ENCODE peak calls at places on chromosomes 11 and 22, in four cellular contexts. G, A, V and H are unnamed samples.

GRCh38 chr11:120675171-120675570 is 163.6 kb downstream of the GRIK4 start:
- DNase-seq in A (no peak), G (no peak), V (no peak), H (no peak)

GRCh38 chr11:129375731-129376657 is at the start of gene BARX2:
- DNase-seq in V (peak; percentile 86), A (no peak), G (peak; percentile 55), H (peak; percentile 56)

GRCh38 chr11:32105871-32106312 is 15.0 kb downstream of the RCN1 start:
- DNase-seq in A (no peak), G (no peak), V (no peak), H (no peak)

GRCh38 chr11:29612423-29612822 is 404.4 kb downstream of the KCNA4 start:
- DNase-seq in A (no peak), G (no peak), V (no peak), H (no peak)

GRCh38 chr22:39932918-39933649 is 27.1 kb upstream of the TMA7B start:
- DNase-seq in G (no peak), A (peak; percentile 27), V (peak; percentile 95), H (no peak)

GRCh38 chr22:31501738-31502137 is 5.4 kb downstream of the SFI1 start:
- DNase-seq in G (no peak), V (no peak), A (no peak), H (no peak)

GRCh38 chr22:31160328-31160978 is 471 bp downstream of the RNF185 start:
- DNase-seq in V (no peak), A (no peak), G (no peak), H (no peak)

GRCh38 chr22:42754658-42755057 is 34.0 kb upstream of the A4GALT start:
- DNase-seq in V (no peak), G (no peak), A (no peak), H (no peak)

GRCh38 chr11:97567801-97568200 is 1178.0 kb downstream of the JRKL start:
- DNase-seq in G (no peak), A (no peak), V (no peak), H (no peak)

GRCh38 chr11:113663567-113663966 is 42.5 kb downstream of the TMPRSS5 start:
- DNase-seq in V (no peak), G (no peak), A (no peak), H (no peak)

GRCh38 chr22:40485813-40486610 is 115.6 kb downstream of the SGSM3 start:
- DNase-seq in V (no peak), G (no peak), A (no peak), H (no peak)

GRCh38 chr22:35472488-35472887 is 68.1 kb upstream of the RASD2 start:
- DNase-seq in V (no peak), G (no peak), A (no peak), H (no peak)

GRCh38 chr22:29871684-29872083 is 11.3 kb upstream of the MTMR3 start:
- DNase-seq in A (no peak), V (peak; percentile 19), G (peak; percentile 27), H (no peak)

GRCh38 chr11:82763167-82763566 is 29.5 kb upstream of the FAM181B start:
- DNase-seq in G (no peak), A (no peak), V (no peak), H (no peak)

GRCh38 chr22:41481131-41481830 is 12.4 kb downstream of the ACO2 start:
- DNase-seq in V (no peak), A (no peak), G (no peak), H (no peak)

GRCh38 chr11:60915250-60915914 is 1.4 kb downstream of the TMEM109 start:
- DNase-seq in A (peak; percentile 39), G (no peak), V (peak; percentile 85), H (no peak)

GRCh38 chr11:6598555-6598954 is 4.9 kb downstream of the RRP8 start:
- DNase-seq in V (no peak), A (no peak), G (no peak), H (no peak)

GRCh38 chr22:46019351-46019750 is 42.4 kb upstream of the WNT7B start:
- DNase-seq in A (no peak), G (no peak), V (peak; percentile 38), H (no peak)

GRCh38 chr11:34223021-34223813 is 117.8 kb downstream of the NAT10 start:
- DNase-seq in V (no peak), A (no peak), G (no peak), H (no peak)

GRCh38 chr11:898160-898517 is 12.5 kb downstream of the CHID1 start:
- DNase-seq in A (no peak), V (peak; percentile 62), G (no peak), H (no peak)

GRCh38 chr11:897226-898159 is 13.1 kb downstream of the CHID1 start:
- DNase-seq in A (no peak), G (no peak), V (no peak), H (no peak)

GRCh38 chr11:900545-900944 is 10.1 kb downstream of the CHID1 start:
- DNase-seq in V (no peak), G (no peak), A (no peak), H (no peak)

GRCh38 chr11:899724-900123 is 10.9 kb downstream of the CHID1 start:
- DNase-seq in G (no peak), A (no peak), V (no peak), H (no peak)

DNA sequence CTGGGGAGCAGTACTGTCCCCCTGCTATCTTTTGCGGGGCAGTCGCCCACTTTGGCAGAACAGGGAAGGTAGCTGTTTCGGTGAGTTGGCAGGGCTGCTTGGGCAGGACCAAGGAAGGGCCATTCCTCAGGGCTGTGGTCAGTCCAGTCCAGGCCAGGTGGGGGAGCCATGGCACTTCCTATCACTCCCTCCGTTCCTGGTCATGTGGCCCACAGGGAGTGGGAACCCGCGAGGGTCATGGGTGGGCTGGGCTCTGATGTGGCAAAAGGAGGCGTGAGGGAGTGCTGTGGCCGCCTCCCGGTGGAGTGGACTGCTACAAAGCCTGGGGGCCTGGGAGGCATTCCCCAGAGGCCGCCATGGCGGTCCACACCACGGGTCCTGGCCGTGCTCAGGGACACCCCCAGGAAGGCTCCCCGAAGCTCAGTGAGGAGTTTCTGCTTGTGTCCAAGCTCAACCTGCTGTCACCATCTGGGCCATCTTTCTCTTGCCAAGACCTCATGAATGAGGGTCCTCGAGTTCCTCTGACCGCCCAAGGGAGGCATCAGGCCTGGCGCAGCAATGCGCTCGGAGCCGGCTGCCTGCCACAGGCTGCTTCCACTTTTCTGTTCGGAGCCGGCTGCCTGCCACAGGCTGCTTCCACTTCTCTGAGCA is 11.9 kb downstream of the CHID1 start:
- DNase-seq in G (no peak), V (peak; percentile 49), A (no peak), H (no peak)
- TF ChIP-seq CTCF in G (no peak), V (peak; percentile 68), A (no peak), H (peak; percentile 15)

GRCh38 chr11:123702137-123702536 is 39.3 kb downstream of the ZNF202 start:
- DNase-seq in V (no peak), G (no peak), A (no peak), H (no peak)

GRCh38 chr11:123694551-123694950 is 40.1 kb upstream of the SCN3B start:
- DNase-seq in G (no peak), A (no peak), V (no peak), H (no peak)

GRCh38 chr11:123690490-123690889 is 36.1 kb upstream of the SCN3B start:
- DNase-seq in G (no peak), V (no peak), A (no peak), H (no peak)

GRCh38 chr11:123700774-123701173 is 40.7 kb downstream of the ZNF202 start:
- DNase-seq in G (no peak), A (no peak), V (peak; percentile 13), H (no peak)

DNA sequence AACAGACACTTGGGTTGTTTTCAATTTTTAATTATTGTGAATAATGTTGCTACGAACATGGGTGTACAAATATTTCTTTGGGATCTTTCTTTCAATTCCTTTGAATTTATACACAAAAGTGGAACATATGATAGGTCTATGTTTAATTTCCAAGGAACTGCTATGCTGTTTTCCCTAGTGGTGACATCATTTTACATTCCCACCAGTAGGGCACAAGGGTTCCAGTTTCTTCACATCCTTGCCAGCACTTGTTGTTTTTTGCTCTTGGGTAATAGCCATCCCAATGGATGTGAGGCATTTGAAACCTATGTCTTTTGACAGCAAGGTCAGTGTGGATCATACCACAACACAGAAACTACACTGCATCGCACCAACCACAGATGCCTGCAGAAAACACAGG is 41.8 kb upstream of the SCN3B start:
- DNase-seq in G (no peak), A (no peak), V (no peak), H (no peak)
- TF ChIP-seq CTCF in G (no peak), A (no peak), V (peak; percentile 19), H (no peak)

GRCh38 chr11:128018692-128019091 is 568.7 kb downstream of the ETS1 start:
- DNase-seq in A (no peak), V (no peak), G (no peak), H (no peak)

GRCh38 chr11:128022007-128022368 is 565.4 kb downstream of the ETS1 start:
- DNase-seq in A (no peak), V (no peak), G (no peak), H (no peak)

GRCh38 chr11:128022761-128023160 is 564.6 kb downstream of the ETS1 start:
- DNase-seq in A (no peak), V (no peak), G (no peak), H (no peak)

GRCh38 chr11:128026596-128026995 is 560.8 kb downstream of the ETS1 start:
- DNase-seq in V (no peak), A (no peak), G (no peak), H (no peak)

DNA sequence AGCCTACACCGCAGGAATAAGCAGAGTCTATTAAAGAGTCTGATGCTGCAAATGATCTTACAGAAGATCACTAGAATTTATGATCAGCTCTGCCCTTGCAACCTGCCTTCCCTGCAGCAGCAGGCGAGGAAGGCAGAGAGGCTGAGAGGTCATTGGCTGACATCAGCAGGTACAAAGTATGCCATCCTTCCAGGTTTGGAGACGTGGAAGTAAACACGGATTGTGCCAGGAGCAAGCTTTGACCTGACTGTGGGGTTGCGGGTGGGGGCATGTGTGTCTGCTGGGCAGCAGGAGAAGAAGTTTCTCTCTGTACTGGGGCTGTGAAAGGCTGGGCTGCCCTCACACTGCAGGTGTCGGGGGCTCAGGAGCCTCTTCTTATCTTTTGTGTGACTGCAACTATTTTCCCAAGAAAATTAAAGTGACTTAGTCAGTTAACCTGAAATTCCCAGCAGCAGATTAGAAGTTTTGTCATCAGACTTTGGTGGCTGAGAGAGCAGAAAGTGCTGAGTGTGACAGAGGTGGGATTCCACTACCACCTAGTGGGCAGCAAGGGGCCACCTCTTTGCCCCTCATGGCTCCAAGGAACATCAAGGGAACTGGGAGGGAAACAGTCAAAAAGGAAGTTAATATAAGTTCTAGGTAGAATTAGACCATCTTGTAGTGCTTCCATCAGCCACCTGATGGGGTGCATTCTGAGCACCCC is 565.9 kb downstream of the ETS1 start:
- DNase-seq in A (no peak), G (no peak), V (peak; percentile 56), H (no peak)
- TF ChIP-seq CTCF in A (no peak), G (no peak), V (peak; percentile 83), H (peak; percentile 69)

DNA sequence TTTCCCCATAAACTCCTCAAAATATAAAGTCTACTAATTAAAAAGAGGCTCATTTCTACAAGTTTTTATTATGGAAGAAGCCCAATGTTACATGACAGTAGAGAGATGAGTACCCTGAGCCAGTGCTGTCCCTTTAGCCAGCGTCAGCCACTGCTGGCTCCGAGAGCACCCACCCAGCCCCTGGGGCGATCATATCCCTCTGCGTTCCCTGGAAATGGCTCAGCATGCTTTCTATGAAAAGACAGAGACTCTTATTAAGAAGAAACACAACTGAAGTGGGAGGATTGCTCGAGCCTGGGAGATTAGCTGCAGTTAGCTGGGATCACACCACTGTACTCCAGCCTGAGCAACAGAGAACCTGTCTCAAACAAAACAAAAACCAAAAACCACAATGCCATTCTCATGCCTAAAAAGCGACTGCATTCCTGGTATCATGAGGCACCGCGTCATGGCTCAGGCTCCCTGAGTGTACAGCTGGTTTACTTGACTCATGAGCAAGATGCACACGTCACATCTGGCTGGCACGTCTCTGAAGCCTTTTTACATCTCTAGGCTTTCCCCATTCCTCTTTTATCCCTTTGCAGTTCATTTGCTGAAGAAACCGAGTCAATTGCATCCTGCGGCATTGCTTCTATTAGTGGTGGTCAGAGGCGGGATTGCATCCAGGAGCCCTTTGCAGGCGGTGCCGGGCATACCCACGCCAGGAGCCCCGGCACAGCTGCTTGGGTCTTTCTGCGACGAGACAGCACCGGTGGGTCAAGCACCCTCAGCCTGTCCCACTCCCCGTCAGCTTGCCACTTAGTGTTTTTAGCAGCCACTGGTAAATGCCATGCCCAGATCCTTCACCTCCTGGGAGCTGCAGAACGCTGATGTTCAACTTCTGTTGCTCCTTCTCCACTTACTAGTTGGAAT is 119.9 kb downstream of the CTTN start:
- DNase-seq in A (no peak), G (no peak), V (peak; percentile 50), H (no peak)
- TF ChIP-seq CTCF in A (no peak), G (no peak), V (no peak), H (no peak)